ENCODE peak calls at places on chromosomes 12 and 14, in six cellular contexts. One of them, this sample, is unnamed.

GRCh38 chr14:65446159-65446558 is 33.6 kb downstream of the FUT8 start:
- DNase-seq in mesenchymal stem cell: no peak
- DNase-seq in IMR-90: peak
- DNase-seq in H1: no peak
- DNase-seq in neuronal stem cell: no peak
- DNase-seq in trophoblast cell: no peak
- DNase-seq in this sample: peak

GRCh38 chr12:109632299-109632698 is 58.7 kb downstream of the MVK start:
- DNase-seq in IMR-90: no peak
- DNase-seq in trophoblast cell: no peak
- DNase-seq in H1: no peak
- DNase-seq in mesenchymal stem cell: no peak
- DNase-seq in neuronal stem cell: no peak
- DNase-seq in this sample: no peak

GRCh38 chr12:11863478-11863906 is 207.2 kb upstream of the BCL2L14 start:
- DNase-seq in H1: no peak
- DNase-seq in mesenchymal stem cell: peak
- DNase-seq in neuronal stem cell: no peak
- DNase-seq in IMR-90: no peak
- DNase-seq in trophoblast cell: no peak
- DNase-seq in this sample: no peak

GRCh38 chr12:6921539-6921938 is 6.2 kb upstream of the ATN1 start:
- DNase-seq in neuronal stem cell: no peak
- DNase-seq in IMR-90: no peak
- DNase-seq in mesenchymal stem cell: no peak
- DNase-seq in trophoblast cell: no peak
- DNase-seq in H1: no peak
- DNase-seq in this sample: no peak

GRCh38 chr12:105723066-105723465 is 392.6 kb downstream of the C12orf75 start:
- DNase-seq in IMR-90: no peak
- DNase-seq in H1: no peak
- DNase-seq in trophoblast cell: no peak
- DNase-seq in neuronal stem cell: no peak
- DNase-seq in mesenchymal stem cell: no peak
- DNase-seq in this sample: no peak

GRCh38 chr14:20412422-20412821 is 879 bp downstream of the TEP1 start:
- DNase-seq in neuronal stem cell: no peak
- DNase-seq in mesenchymal stem cell: peak
- DNase-seq in IMR-90: no peak
- DNase-seq in trophoblast cell: no peak
- DNase-seq in H1: no peak
- DNase-seq in this sample: no peak

GRCh38 chr14:60977848-60978247 is 3.0 kb downstream of the TRMT5 start:
- DNase-seq in IMR-90: no peak
- DNase-seq in neuronal stem cell: no peak
- DNase-seq in trophoblast cell: no peak
- DNase-seq in H1: no peak
- DNase-seq in mesenchymal stem cell: no peak
- DNase-seq in this sample: no peak

GRCh38 chr14:36217732-36218131 is 41.2 kb upstream of the PTCSC3 start:
- DNase-seq in trophoblast cell: no peak
- DNase-seq in mesenchymal stem cell: no peak
- DNase-seq in IMR-90: no peak
- DNase-seq in H1: no peak
- DNase-seq in neuronal stem cell: no peak
- DNase-seq in this sample: no peak

GRCh38 chr14:66944872-66945271 is 244.4 kb upstream of the GARIN2 start:
- DNase-seq in neuronal stem cell: peak
- DNase-seq in mesenchymal stem cell: peak
- DNase-seq in H1: no peak
- DNase-seq in trophoblast cell: no peak
- DNase-seq in IMR-90: peak
- DNase-seq in this sample: peak

GRCh38 chr14:49769581-49770211 is 1.7 kb downstream of the KLHDC2 start:
- DNase-seq in IMR-90: no peak
- DNase-seq in mesenchymal stem cell: no peak
- DNase-seq in neuronal stem cell: no peak
- DNase-seq in trophoblast cell: no peak
- DNase-seq in H1: no peak
- DNase-seq in this sample: no peak

GRCh38 chr12:42342028-42342427 is 16.1 kb downstream of the PPHLN1 start:
- DNase-seq in IMR-90: no peak
- DNase-seq in neuronal stem cell: no peak
- DNase-seq in mesenchymal stem cell: no peak
- DNase-seq in trophoblast cell: no peak
- DNase-seq in H1: no peak
- DNase-seq in this sample: no peak

GRCh38 chr14:59630281-59630963 is 53.8 kb upstream of the CCDC175 start:
- DNase-seq in mesenchymal stem cell: peak
- DNase-seq in IMR-90: no peak
- DNase-seq in trophoblast cell: peak
- DNase-seq in neuronal stem cell: peak
- DNase-seq in H1: no peak
- DNase-seq in this sample: peak

GRCh38 chr14:68729556-68729955 is 63.3 kb downstream of the ZFP36L1 start:
- DNase-seq in H1: no peak
- DNase-seq in IMR-90: no peak
- DNase-seq in trophoblast cell: peak
- DNase-seq in neuronal stem cell: no peak
- DNase-seq in mesenchymal stem cell: no peak
- DNase-seq in this sample: no peak

GRCh38 chr12:10249690-10250455 is 37.2 kb downstream of the GABARAPL1 start:
- DNase-seq in H1: no peak
- DNase-seq in neuronal stem cell: no peak
- DNase-seq in trophoblast cell: no peak
- DNase-seq in mesenchymal stem cell: no peak
- DNase-seq in IMR-90: no peak
- DNase-seq in this sample: no peak

GRCh38 chr12:21500786-21501257 is 613 bp downstream of the RECQL start:
- DNase-seq in H1: no peak
- DNase-seq in IMR-90: no peak
- DNase-seq in neuronal stem cell: no peak
- DNase-seq in mesenchymal stem cell: peak
- DNase-seq in trophoblast cell: no peak
- DNase-seq in this sample: no peak

GRCh38 chr14:75323571-75323970 is 44.9 kb downstream of the FOS start:
- DNase-seq in H1: no peak
- DNase-seq in trophoblast cell: no peak
- DNase-seq in IMR-90: peak
- DNase-seq in mesenchymal stem cell: no peak
- DNase-seq in neuronal stem cell: no peak
- DNase-seq in this sample: no peak

GRCh38 chr12:6606331-6607131 is 648 bp downstream of the CHD4 start:
- DNase-seq in neuronal stem cell: no peak
- DNase-seq in H1: no peak
- DNase-seq in mesenchymal stem cell: peak
- DNase-seq in IMR-90: peak
- DNase-seq in trophoblast cell: no peak
- DNase-seq in this sample: peak

GRCh38 chr14:55071870-55072640 is 20.6 kb downstream of the MAPK1IP1L start:
- DNase-seq in H1: no peak
- DNase-seq in mesenchymal stem cell: peak
- DNase-seq in neuronal stem cell: no peak
- DNase-seq in trophoblast cell: peak
- DNase-seq in IMR-90: peak
- DNase-seq in this sample: no peak

GRCh38 chr12:79844693-79845092 is 90.2 kb downstream of the PPP1R12A start:
- DNase-seq in mesenchymal stem cell: peak
- DNase-seq in trophoblast cell: no peak
- DNase-seq in neuronal stem cell: peak
- DNase-seq in H1: peak
- DNase-seq in IMR-90: peak
- DNase-seq in this sample: peak

DNA sequence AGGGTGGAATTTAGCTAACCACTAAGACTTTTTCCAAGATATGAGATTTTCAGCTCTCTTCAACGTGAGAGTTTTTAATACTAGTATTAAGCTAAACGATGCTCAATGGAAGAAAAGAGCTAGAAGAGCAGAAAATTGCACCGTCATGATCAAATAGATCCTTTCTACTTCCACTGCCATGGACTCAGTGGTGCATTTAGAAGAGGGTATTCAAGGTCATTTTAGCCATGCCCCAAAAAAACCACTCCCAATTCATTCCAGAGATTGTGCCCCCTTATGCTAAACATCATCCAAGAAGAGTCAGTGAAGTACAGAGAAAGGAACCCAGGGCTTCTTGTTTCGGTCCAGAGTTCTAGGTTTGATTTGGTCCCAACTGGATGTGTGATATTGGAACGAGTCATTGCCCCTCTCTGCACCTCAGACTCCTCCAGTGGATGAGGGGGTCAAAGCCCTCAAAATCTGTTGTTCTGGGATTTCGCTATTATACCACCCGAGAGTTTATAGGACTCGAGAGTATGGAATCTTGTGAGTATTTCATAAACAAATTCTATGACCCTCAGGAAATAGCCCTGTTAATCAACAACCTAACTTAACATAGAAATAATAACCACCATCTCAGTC is 55.2 kb downstream of the DAD1 start:
- DNase-seq in IMR-90: no peak
- DNase-seq in mesenchymal stem cell: no peak
- DNase-seq in H1: no peak
- DNase-seq in neuronal stem cell: no peak
- DNase-seq in trophoblast cell: no peak
- DNase-seq in this sample: no peak
- H3K4me3 ChIP-seq in IMR-90: no peak
- H3K4me3 ChIP-seq in mesenchymal stem cell: no peak
- H3K4me3 ChIP-seq in H1: no peak
- H3K4me3 ChIP-seq in neuronal stem cell: no peak
- H3K4me3 ChIP-seq in trophoblast cell: no peak
- H3K4me3 ChIP-seq in this sample: no peak

DNA sequence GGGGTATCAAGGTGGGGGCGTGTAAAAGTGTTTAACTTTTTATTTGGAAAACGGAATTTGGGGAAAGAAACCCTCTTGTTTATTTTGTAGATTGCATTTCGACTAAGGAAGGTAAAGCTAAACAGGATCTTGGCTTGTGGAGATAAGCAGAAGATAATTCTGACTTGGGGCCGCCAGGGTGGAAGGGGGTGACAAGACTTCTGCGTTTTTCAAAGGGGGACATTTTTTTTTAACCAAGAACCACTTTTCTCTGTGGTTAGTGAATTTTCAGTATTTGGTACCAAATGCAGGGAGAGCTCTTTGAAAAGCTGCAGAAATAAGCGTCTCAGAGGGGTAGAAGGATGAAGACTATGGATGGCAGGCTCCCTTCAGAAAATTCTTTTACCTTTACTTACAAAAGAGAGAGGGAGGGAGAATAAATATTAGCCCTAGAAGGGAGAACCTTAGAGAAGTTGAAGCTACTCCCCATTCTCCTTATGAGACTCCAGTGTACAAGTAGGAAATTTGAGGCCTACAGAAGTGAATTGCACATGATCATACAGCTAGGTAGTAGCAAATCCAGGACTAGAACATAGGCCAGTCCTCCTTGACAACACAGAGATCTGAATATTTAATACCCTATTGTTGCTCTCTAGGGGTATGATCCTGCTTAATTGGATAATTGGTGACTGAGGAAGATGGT is 783 bp downstream of the MRPL52 start:
- DNase-seq in neuronal stem cell: no peak
- DNase-seq in IMR-90: no peak
- DNase-seq in H1: no peak
- DNase-seq in mesenchymal stem cell: no peak
- DNase-seq in trophoblast cell: no peak
- DNase-seq in this sample: no peak
- H3K4ac ChIP-seq in neuronal stem cell: no peak
- H3K4ac ChIP-seq in IMR-90: no peak
- H3K4ac ChIP-seq in H1: no peak
- H3K4ac ChIP-seq in mesenchymal stem cell: peak
- H3K4ac ChIP-seq in trophoblast cell: peak
- H3K4ac ChIP-seq in this sample: peak

DNA sequence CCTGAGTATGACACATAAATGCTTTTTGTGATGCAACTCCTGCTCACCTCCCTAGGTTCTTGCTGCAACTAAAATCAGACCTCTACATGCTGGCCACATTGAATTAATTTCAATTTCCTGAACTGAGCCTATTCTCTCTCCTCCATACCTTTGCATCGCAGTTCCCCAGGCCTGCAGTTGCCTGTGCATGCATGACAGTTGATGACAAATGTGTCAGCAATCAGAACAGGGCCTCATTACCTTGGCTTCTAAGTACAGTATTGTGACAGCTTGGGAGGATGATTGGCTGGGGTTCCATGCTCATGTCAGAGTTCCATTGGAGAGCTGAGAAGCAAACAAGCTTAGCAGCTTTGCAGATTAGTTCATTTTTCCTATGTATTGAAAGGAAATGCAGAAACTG is 3.9 kb upstream of the TM7SF3 start:
- DNase-seq in H1: no peak
- DNase-seq in trophoblast cell: no peak
- DNase-seq in mesenchymal stem cell: no peak
- DNase-seq in IMR-90: no peak
- DNase-seq in neuronal stem cell: no peak
- DNase-seq in this sample: no peak
- H4K8ac ChIP-seq in H1: no peak
- H4K8ac ChIP-seq in trophoblast cell: no peak
- H4K8ac ChIP-seq in mesenchymal stem cell: no peak
- H4K8ac ChIP-seq in IMR-90: no peak
- H4K8ac ChIP-seq in neuronal stem cell: no peak
- H4K8ac ChIP-seq in this sample: no peak

GRCh38 chr12:51163795-51164194 is 9.1 kb downstream of the TFCP2 start:
- DNase-seq in H1: no peak
- DNase-seq in mesenchymal stem cell: no peak
- DNase-seq in neuronal stem cell: no peak
- DNase-seq in trophoblast cell: no peak
- DNase-seq in IMR-90: no peak
- DNase-seq in this sample: no peak
- H3K4me3 ChIP-seq in H1: no peak
- H3K4me3 ChIP-seq in mesenchymal stem cell: no peak
- H3K4me3 ChIP-seq in neuronal stem cell: no peak
- H3K4me3 ChIP-seq in trophoblast cell: no peak
- H3K4me3 ChIP-seq in IMR-90: no peak
- H3K4me3 ChIP-seq in this sample: no peak

GRCh38 chr14:97841762-97842161 is 1044.6 kb downstream of the VRK1 start:
- DNase-seq in mesenchymal stem cell: no peak
- DNase-seq in trophoblast cell: no peak
- DNase-seq in IMR-90: no peak
- DNase-seq in H1: no peak
- DNase-seq in neuronal stem cell: no peak
- DNase-seq in this sample: no peak
- H3K4ac ChIP-seq in mesenchymal stem cell: no peak
- H3K4ac ChIP-seq in trophoblast cell: no peak
- H3K4ac ChIP-seq in IMR-90: no peak
- H3K4ac ChIP-seq in H1: no peak
- H3K4ac ChIP-seq in neuronal stem cell: no peak
- H3K4ac ChIP-seq in this sample: no peak